ENCODE peak calls at places on chromosomes 11 and 22, in eight cellular contexts. Y is vagina; G is HL-60; Q is T-helper 1 cell; E is HEK293T; V is NCI-H1048; B is NCI-H460; D is activated CD4-positive, alpha-beta T cell treated with anti-CD3 and anti-CD28 coated beads, Interleukin-2, amount 10 ng/mL, durations not matched to agents 7 days and 5 days. R is an unnamed sample.

GRCh38 chr11:61267437-61267841 is 26.5 kb downstream of the PGA5 start:
- DNase-seq in G (no peak), B (no peak), Q (no peak), Y (no peak), V (no peak), E (no peak), D (no peak), R (no peak)

GRCh38 chr11:68206211-68206610 is 6.9 kb downstream of the KMT5B start:
- DNase-seq in Q (no peak), D (peak; percentile 46), E (peak; percentile 64), Y (no peak), B (peak; percentile 57), V (peak; percentile 33), G (no peak), R (peak; percentile 65)

GRCh38 chr11:26199341-26199740 is 132.6 kb upstream of the ANO3 start:
- DNase-seq in G (no peak), V (no peak), Y (no peak), E (no peak), Q (no peak), D (no peak), B (no peak), R (peak; percentile 30)

GRCh38 chr11:32312206-32312817 is 123.0 kb downstream of the WT1 start:
- DNase-seq in D (no peak), G (no peak), Q (no peak), V (no peak), E (no peak), B (peak; percentile 77), Y (no peak), R (no peak)

GRCh38 chr11:4065601-4066377 is 28.8 kb upstream of the RRM1 start:
- DNase-seq in Y (no peak), B (no peak), Q (no peak), E (no peak), G (no peak), D (no peak), V (no peak), R (peak; percentile 65)

GRCh38 chr22:23182289-23183106 is 2.2 kb downstream of the BCR start:
- DNase-seq in D (peak; percentile 25), Q (no peak), G (no peak), B (no peak), V (no peak), E (peak; percentile 66), Y (no peak), R (peak; percentile 20)

GRCh38 chr11:131064373-131064991 is 148.2 kb upstream of the SNX19 start:
- DNase-seq in G (peak; percentile 4), B (peak; percentile 52), Y (no peak), V (peak; percentile 3), E (peak; percentile 74), Q (no peak), D (peak; percentile 19), R (peak; percentile 71)

GRCh38 chr11:110710520-110711381 is 1.5 kb downstream of the ARHGAP20 start:
- DNase-seq in Y (no peak), D (no peak), Q (no peak), E (peak; percentile 59), B (no peak), V (no peak), G (no peak), R (peak; percentile 24)

GRCh38 chr11:13717331-13717730 is 48.9 kb downstream of the FAR1 start:
- DNase-seq in G (no peak), Q (no peak), V (no peak), Y (no peak), B (no peak), E (no peak), D (no peak), R (peak; percentile 97)

GRCh38 chr22:37231406-37232139 is 12.5 kb downstream of the RAC2 start:
- DNase-seq in E (no peak), G (no peak), V (no peak), Q (no peak), B (no peak), D (peak; percentile 52), Y (no peak), R (no peak)

GRCh38 chr11:69442807-69443137 is 38.7 kb upstream of the LINC01488 start:
- DNase-seq in B (no peak), G (no peak), Q (no peak), V (no peak), Y (no peak), D (no peak), E (no peak), R (peak; percentile 82)

GRCh38 chr22:44702479-44703219 is 645 bp downstream of the PRR5 start:
- DNase-seq in D (no peak), B (no peak), Q (no peak), Y (no peak), V (no peak), G (peak; percentile 25), E (peak; percentile 35), R (peak; percentile 72)

GRCh38 chr22:36027960-36028645 is 521 bp downstream of the RBFOX2 start:
- DNase-seq in Q (no peak), V (no peak), G (no peak), D (no peak), B (no peak), Y (no peak), E (peak; percentile 78), R (no peak)

GRCh38 chr11:1303196-1303821 is 6.1 kb downstream of the TOLLIP start:
- DNase-seq in V (no peak), G (peak; percentile 22), Q (no peak), E (no peak), Y (peak; percentile 86), D (no peak), B (peak; percentile 24), R (peak; percentile 15)

GRCh38 chr11:117510646-117511045 is 183.0 kb downstream of the CEP164 start:
- DNase-seq in G (no peak), Y (no peak), V (no peak), E (no peak), Q (no peak), D (no peak), B (no peak), R (no peak)

GRCh38 chr11:13098067-13098466 is 89.0 kb downstream of the RASSF10 start:
- DNase-seq in V (peak; percentile 67), B (no peak), D (no peak), G (no peak), E (no peak), Q (no peak), Y (peak; percentile 79), R (no peak)

GRCh38 chr11:42960521-42961088 is 351.2 kb upstream of the API5 start:
- DNase-seq in E (no peak), G (no peak), Q (no peak), Y (no peak), V (no peak), D (no peak), B (no peak), R (no peak)

GRCh38 chr11:120431633-120432032 is 79.9 kb upstream of the GRIK4 start:
- DNase-seq in Q (no peak), G (no peak), V (no peak), D (no peak), E (peak; percentile 32), B (peak; percentile 38), Y (no peak), R (peak; percentile 73)

GRCh38 chr11:45901646-45902045 is 5.4 kb downstream of the FREY1 start:
- DNase-seq in Q (no peak), V (no peak), G (no peak), Y (no peak), B (no peak), E (no peak), D (no peak), R (no peak)

GRCh38 chr11:128304666-128305485 is 282.5 kb downstream of the ETS1 start:
- DNase-seq in D (peak; percentile 59), V (no peak), G (no peak), E (no peak), B (no peak), Q (no peak), Y (no peak), R (no peak)

GRCh38 chr11:64258946-64259532 is 7.7 kb downstream of the PLCB3 start:
- DNase-seq in D (no peak), G (no peak), B (no peak), Q (no peak), E (no peak), Y (no peak), V (no peak), R (no peak)

GRCh38 chr11:35390737-35391682 is 28.3 kb downstream of the SLC1A2 start:
- DNase-seq in B (peak; percentile 31), G (peak; percentile 18), Q (no peak), V (no peak), E (no peak), Y (no peak), D (peak; percentile 10), R (peak; percentile 75)

GRCh38 chr11:47215366-47215925 is 672 bp downstream of the DDB2 start:
- DNase-seq in E (no peak), Y (no peak), D (no peak), V (no peak), Q (no peak), G (no peak), B (no peak), R (no peak)

GRCh38 chr11:50298182-50298988 is 265.7 kb downstream of the OR4C45 start:
- DNase-seq in B (no peak), V (no peak), D (no peak), Y (no peak), G (no peak), Q (no peak), E (no peak), R (peak; percentile 76)

GRCh38 chr11:47983464-47984397 is 3.4 kb downstream of the PTPRJ start:
- DNase-seq in V (no peak), B (peak; percentile 62), E (no peak), D (no peak), Q (no peak), Y (no peak), G (no peak), R (peak; percentile 71)

GRCh38 chr11:121416909-121417567 is 35.1 kb upstream of the SORL1 start:
- DNase-seq in E (no peak), V (no peak), Q (no peak), D (peak; percentile 61), Y (peak; percentile 91), B (no peak), G (peak; percentile 100), R (peak; percentile 73)

GRCh38 chr22:42889290-42889689 is 32.2 kb upstream of the ARFGAP3 start:
- DNase-seq in E (no peak), Q (no peak), Y (no peak), D (no peak), B (no peak), G (peak; percentile 84), V (no peak), R (no peak)

GRCh38 chr11:66339163-66339675 is 3.0 kb upstream of the RIN1 start:
- DNase-seq in D (no peak), Y (no peak), V (no peak), Q (no peak), G (no peak), E (no peak), B (no peak), R (peak; percentile 46)

GRCh38 chr11:116162541-116163230 is 610.1 kb downstream of the BUD13 start:
- DNase-seq in E (peak; percentile 27), G (no peak), Y (peak; percentile 37), D (no peak), Q (no peak), B (no peak), V (no peak), R (no peak)

GRCh38 chr11:57599381-57599780 is 1.9 kb downstream of the SERPING1 start:
- DNase-seq in G (no peak), Y (no peak), B (no peak), V (no peak), Q (no peak), E (no peak), D (no peak), R (no peak)

GRCh38 chr11:2088746-2089535 is 50.2 kb downstream of the IGF2 start:
- DNase-seq in D (no peak), E (peak; percentile 43), G (no peak), V (no peak), Y (peak; percentile 58), Q (no peak), B (no peak), R (no peak)

GRCh38 chr11:57763568-57763967 is 2.0 kb downstream of the CTNND1 start:
- DNase-seq in Q (no peak), E (peak; percentile 33), V (no peak), G (no peak), D (no peak), B (no peak), Y (no peak), R (peak; percentile 58)

R was measured in EH.